ENCODE peak calls at places on chromosomes 11 and 22, in four cellular contexts. M, D, Y and W are unnamed samples.

GRCh38 chr22:45884201-45885067 is 92.5 kb downstream of the WNT7B start:
- DNase-seq in M (no peak), D (no peak), Y (no peak), W (peak)

GRCh38 chr11:12110714-12111481 is 508 bp downstream of the MICAL2 start:
- DNase-seq in M (peak), D (no peak), Y (peak), W (no peak)

GRCh38 chr11:128544625-128545024 is 42.7 kb downstream of the ETS1 start:
- DNase-seq in M (no peak), D (no peak), Y (no peak), W (no peak)

GRCh38 chr11:34783816-34784317 is 132.3 kb downstream of the APIP start:
- DNase-seq in M (no peak), D (no peak), Y (no peak), W (no peak)

GRCh38 chr11:115660072-115660805 is 156.0 kb upstream of the CADM1 start:
- DNase-seq in M (no peak), D (peak), Y (no peak), W (no peak)

GRCh38 chr11:97814325-97814959 is 1206.3 kb upstream of the CNTN5 start:
- DNase-seq in M (no peak), D (no peak), Y (no peak), W (no peak)

GRCh38 chr22:47010211-47010610 is 247.8 kb downstream of the TBC1D22A start:
- DNase-seq in M (no peak), D (no peak), Y (no peak), W (no peak)

GRCh38 chr11:62394825-62395538 is 23.9 kb upstream of the SCGB1A1 start:
- DNase-seq in M (peak), D (peak), Y (peak), W (no peak)

GRCh38 chr22:20652582-20652981 is 121.3 kb upstream of the SERPIND1 start:
- DNase-seq in M (no peak), D (no peak), Y (no peak), W (no peak)

GRCh38 chr22:49004484-49005399 is 822.9 kb downstream of the BRD1 start:
- DNase-seq in M (no peak), D (no peak), Y (peak), W (peak)

GRCh38 chr11:72741849-72742521 is 10.2 kb downstream of the ARAP1 start:
- DNase-seq in M (no peak), D (no peak), Y (no peak), W (no peak)

GRCh38 chr22:46043816-46044717 is 67.1 kb upstream of the WNT7B start:
- DNase-seq in M (no peak), D (no peak), Y (peak), W (no peak)

GRCh38 chr11:25449100-25449499 is 882.8 kb upstream of the ANO3 start:
- DNase-seq in M (no peak), D (no peak), Y (no peak), W (no peak)